ENCODE peak calls at places on chromosomes 16 and 17, in seven cellular contexts. One of them, this sample, is unnamed.

GRCh38 chr16:847681-848445 is 47.3 kb upstream of the GNG13 start:
- DNase-seq in nephron progenitor cell: no peak
- DNase-seq in non-pigmented ciliary epithelial cell: no peak
- DNase-seq in colonic mucosa: no peak
- DNase-seq in left kidney: no peak
- DNase-seq in EL: no peak
- DNase-seq in AG20443: no peak
- DNase-seq in this sample: no peak

GRCh38 chr17:31490991-31491793 is 99.7 kb downstream of the RAB11FIP4 start:
- DNase-seq in nephron progenitor cell: no peak
- DNase-seq in AG20443: no peak
- DNase-seq in EL: no peak
- DNase-seq in non-pigmented ciliary epithelial cell: no peak
- DNase-seq in left kidney: no peak
- DNase-seq in colonic mucosa: peak
- DNase-seq in this sample: no peak

GRCh38 chr17:75459590-75460267 is 3.3 kb downstream of the TMEM94 start:
- DNase-seq in AG20443: no peak
- DNase-seq in colonic mucosa: peak
- DNase-seq in non-pigmented ciliary epithelial cell: no peak
- DNase-seq in left kidney: peak
- DNase-seq in EL: no peak
- DNase-seq in nephron progenitor cell: no peak
- DNase-seq in this sample: no peak

GRCh38 chr17:65409381-65409780 is 152.1 kb downstream of the AXIN2 start:
- DNase-seq in nephron progenitor cell: no peak
- DNase-seq in EL: peak
- DNase-seq in AG20443: no peak
- DNase-seq in colonic mucosa: no peak
- DNase-seq in non-pigmented ciliary epithelial cell: no peak
- DNase-seq in left kidney: no peak
- DNase-seq in this sample: no peak

GRCh38 chr17:69609495-69610315 is 195.2 kb downstream of the MAP2K6 start:
- DNase-seq in AG20443: peak
- DNase-seq in colonic mucosa: peak
- DNase-seq in left kidney: peak
- DNase-seq in EL: peak
- DNase-seq in nephron progenitor cell: peak
- DNase-seq in non-pigmented ciliary epithelial cell: no peak
- DNase-seq in this sample: no peak

GRCh38 chr17:2484876-2485275 is 26.8 kb downstream of the METTL16 start:
- DNase-seq in left kidney: peak
- DNase-seq in EL: no peak
- DNase-seq in nephron progenitor cell: peak
- DNase-seq in colonic mucosa: no peak
- DNase-seq in AG20443: no peak
- DNase-seq in non-pigmented ciliary epithelial cell: peak
- DNase-seq in this sample: no peak

GRCh38 chr16:53732296-53732929 is 28.5 kb downstream of the FTO start:
- DNase-seq in non-pigmented ciliary epithelial cell: no peak
- DNase-seq in colonic mucosa: no peak
- DNase-seq in nephron progenitor cell: no peak
- DNase-seq in left kidney: no peak
- DNase-seq in AG20443: no peak
- DNase-seq in EL: peak
- DNase-seq in this sample: no peak

GRCh38 chr16:75011634-75012307 is 12.9 kb downstream of the ZNRF1 start:
- DNase-seq in left kidney: no peak
- DNase-seq in non-pigmented ciliary epithelial cell: peak
- DNase-seq in colonic mucosa: no peak
- DNase-seq in EL: peak
- DNase-seq in AG20443: peak
- DNase-seq in nephron progenitor cell: no peak
- DNase-seq in this sample: peak

GRCh38 chr17:47905221-47905733 is 9.2 kb downstream of the SP2 start:
- DNase-seq in non-pigmented ciliary epithelial cell: peak
- DNase-seq in left kidney: no peak
- DNase-seq in nephron progenitor cell: no peak
- DNase-seq in colonic mucosa: peak
- DNase-seq in AG20443: peak
- DNase-seq in EL: peak
- DNase-seq in this sample: peak

GRCh38 chr17:20825539-20825938 is 217.3 kb downstream of the USP22 start:
- DNase-seq in non-pigmented ciliary epithelial cell: no peak
- DNase-seq in colonic mucosa: no peak
- DNase-seq in AG20443: no peak
- DNase-seq in nephron progenitor cell: no peak
- DNase-seq in EL: no peak
- DNase-seq in left kidney: no peak
- DNase-seq in this sample: no peak

GRCh38 chr17:43975898-43976297 is 22.2 kb upstream of the PYY start:
- DNase-seq in left kidney: no peak
- DNase-seq in nephron progenitor cell: no peak
- DNase-seq in EL: no peak
- DNase-seq in non-pigmented ciliary epithelial cell: no peak
- DNase-seq in colonic mucosa: no peak
- DNase-seq in AG20443: no peak
- DNase-seq in this sample: no peak

GRCh38 chr16:73792199-73793108 is 504.2 kb upstream of the PSMD7 start:
- DNase-seq in colonic mucosa: no peak
- DNase-seq in EL: no peak
- DNase-seq in nephron progenitor cell: peak
- DNase-seq in AG20443: no peak
- DNase-seq in non-pigmented ciliary epithelial cell: no peak
- DNase-seq in left kidney: peak
- DNase-seq in this sample: no peak

GRCh38 chr17:62712011-62712615 is 84.6 kb downstream of the MRC2 start:
- DNase-seq in EL: no peak
- DNase-seq in colonic mucosa: no peak
- DNase-seq in AG20443: no peak
- DNase-seq in nephron progenitor cell: no peak
- DNase-seq in non-pigmented ciliary epithelial cell: no peak
- DNase-seq in left kidney: peak
- DNase-seq in this sample: no peak

GRCh38 chr17:36198831-36199465 is 2.4 kb upstream of the CCL3L1 start:
- DNase-seq in colonic mucosa: no peak
- DNase-seq in AG20443: no peak
- DNase-seq in EL: no peak
- DNase-seq in non-pigmented ciliary epithelial cell: no peak
- DNase-seq in nephron progenitor cell: no peak
- DNase-seq in left kidney: no peak
- DNase-seq in this sample: no peak

GRCh38 chr16:23608194-23608593 is 12.1 kb upstream of the NDUFAB1 start:
- DNase-seq in nephron progenitor cell: no peak
- DNase-seq in colonic mucosa: no peak
- DNase-seq in non-pigmented ciliary epithelial cell: peak
- DNase-seq in AG20443: no peak
- DNase-seq in left kidney: no peak
- DNase-seq in EL: peak
- DNase-seq in this sample: peak

GRCh38 chr17:39666601-39667261 is 1.5 kb upstream of the PNMT start:
- DNase-seq in left kidney: no peak
- DNase-seq in nephron progenitor cell: no peak
- DNase-seq in colonic mucosa: no peak
- DNase-seq in AG20443: no peak
- DNase-seq in EL: no peak
- DNase-seq in non-pigmented ciliary epithelial cell: no peak
- DNase-seq in this sample: no peak

GRCh38 chr16:72270531-72270930 is 98.6 kb upstream of the PMFBP1 start:
- DNase-seq in AG20443: no peak
- DNase-seq in left kidney: no peak
- DNase-seq in non-pigmented ciliary epithelial cell: no peak
- DNase-seq in nephron progenitor cell: no peak
- DNase-seq in EL: no peak
- DNase-seq in colonic mucosa: peak
- DNase-seq in this sample: no peak

GRCh38 chr17:72643575-72644216 is 448.8 kb downstream of the SLC39A11 start:
- DNase-seq in nephron progenitor cell: no peak
- DNase-seq in left kidney: no peak
- DNase-seq in AG20443: no peak
- DNase-seq in EL: no peak
- DNase-seq in colonic mucosa: no peak
- DNase-seq in non-pigmented ciliary epithelial cell: no peak
- DNase-seq in this sample: no peak

GRCh38 chr17:57604771-57605733 is 140.0 kb downstream of the CCDC182 start:
- DNase-seq in nephron progenitor cell: peak
- DNase-seq in EL: no peak
- DNase-seq in non-pigmented ciliary epithelial cell: no peak
- DNase-seq in left kidney: peak
- DNase-seq in colonic mucosa: peak
- DNase-seq in AG20443: peak
- DNase-seq in this sample: no peak

GRCh38 chr17:81189670-81190530 is 23.9 kb upstream of the AATK start:
- DNase-seq in colonic mucosa: no peak
- DNase-seq in nephron progenitor cell: peak
- DNase-seq in non-pigmented ciliary epithelial cell: no peak
- DNase-seq in EL: no peak
- DNase-seq in AG20443: no peak
- DNase-seq in left kidney: peak
- DNase-seq in this sample: no peak

GRCh38 chr17:77420804-77421634 is 280.2 kb downstream of the SEC14L1 start:
- DNase-seq in EL: peak
- DNase-seq in non-pigmented ciliary epithelial cell: peak
- DNase-seq in nephron progenitor cell: peak
- DNase-seq in AG20443: peak
- DNase-seq in left kidney: peak
- DNase-seq in colonic mucosa: no peak
- DNase-seq in this sample: no peak

This sample was measured in HFF-Myc.